ENCODE peak calls at places on chromosomes 6 and 20, in eight cellular contexts. One of them, this sample, is unnamed.

GRCh38 chr20:10242166-10242565 is 23.5 kb downstream of the SNAP25 start:
- DNase-seq in prostate gland: no peak
- DNase-seq in breast epithelium: no peak
- DNase-seq in A549: no peak
- DNase-seq in endothelial cell of umbilical vein: no peak
- DNase-seq in stomach: no peak
- DNase-seq in suprapubic skin: no peak
- DNase-seq in lower leg skin: no peak
- DNase-seq in this sample: no peak

GRCh38 chr20:2285193-2285592 is 10.6 kb upstream of the TGM3 start:
- DNase-seq in stomach: no peak
- DNase-seq in prostate gland: no peak
- DNase-seq in suprapubic skin: no peak
- DNase-seq in A549: no peak
- DNase-seq in endothelial cell of umbilical vein: peak; percentile 14
- DNase-seq in lower leg skin: no peak
- DNase-seq in breast epithelium: no peak
- DNase-seq in this sample: no peak

GRCh38 chr6:159038914-159039884 is 5.6 kb downstream of the TAGAP start:
- DNase-seq in breast epithelium: no peak
- DNase-seq in prostate gland: no peak
- DNase-seq in lower leg skin: no peak
- DNase-seq in suprapubic skin: no peak
- DNase-seq in A549: no peak
- DNase-seq in stomach: no peak
- DNase-seq in endothelial cell of umbilical vein: no peak
- DNase-seq in this sample: peak; percentile 98

GRCh38 chr6:131867744-131868143 is 59.9 kb downstream of the ENPP1 start:
- DNase-seq in suprapubic skin: no peak
- DNase-seq in endothelial cell of umbilical vein: no peak
- DNase-seq in A549: no peak
- DNase-seq in prostate gland: no peak
- DNase-seq in lower leg skin: no peak
- DNase-seq in breast epithelium: no peak
- DNase-seq in stomach: no peak
- DNase-seq in this sample: no peak

GRCh38 chr6:166244353-166245045 is 63.7 kb downstream of the PRR18 start:
- DNase-seq in prostate gland: no peak
- DNase-seq in stomach: no peak
- DNase-seq in A549: no peak
- DNase-seq in lower leg skin: no peak
- DNase-seq in suprapubic skin: no peak
- DNase-seq in endothelial cell of umbilical vein: no peak
- DNase-seq in breast epithelium: no peak
- DNase-seq in this sample: peak; percentile 40

GRCh38 chr6:53691667-53692133 is 26.1 kb upstream of the KLHL31 start:
- DNase-seq in prostate gland: no peak
- DNase-seq in endothelial cell of umbilical vein: no peak
- DNase-seq in lower leg skin: no peak
- DNase-seq in A549: no peak
- DNase-seq in stomach: no peak
- DNase-seq in breast epithelium: no peak
- DNase-seq in suprapubic skin: no peak
- DNase-seq in this sample: no peak

GRCh38 chr20:24211972-24212371 is 223.4 kb upstream of the GGTLC1 start:
- DNase-seq in lower leg skin: no peak
- DNase-seq in stomach: no peak
- DNase-seq in breast epithelium: no peak
- DNase-seq in endothelial cell of umbilical vein: no peak
- DNase-seq in prostate gland: no peak
- DNase-seq in A549: no peak
- DNase-seq in suprapubic skin: no peak
- DNase-seq in this sample: no peak

GRCh38 chr20:41169184-41169690 is 31.9 kb downstream of the PLCG1 start:
- DNase-seq in stomach: no peak
- DNase-seq in lower leg skin: no peak
- DNase-seq in suprapubic skin: no peak
- DNase-seq in A549: no peak
- DNase-seq in breast epithelium: peak; percentile 17
- DNase-seq in endothelial cell of umbilical vein: no peak
- DNase-seq in prostate gland: no peak
- DNase-seq in this sample: no peak

GRCh38 chr6:12001004-12001705 is 11.0 kb upstream of the HIVEP1 start:
- DNase-seq in A549: no peak
- DNase-seq in prostate gland: no peak
- DNase-seq in stomach: no peak
- DNase-seq in breast epithelium: no peak
- DNase-seq in endothelial cell of umbilical vein: no peak
- DNase-seq in suprapubic skin: no peak
- DNase-seq in lower leg skin: peak; percentile 62
- DNase-seq in this sample: no peak

GRCh38 chr6:10417681-10418104 is 2.8 kb upstream of the TFAP2A start:
- DNase-seq in lower leg skin: no peak
- DNase-seq in stomach: no peak
- DNase-seq in breast epithelium: no peak
- DNase-seq in endothelial cell of umbilical vein: no peak
- DNase-seq in A549: no peak
- DNase-seq in suprapubic skin: no peak
- DNase-seq in prostate gland: no peak
- DNase-seq in this sample: peak; percentile 44

GRCh38 chr20:38152175-38153010 is 12.7 kb downstream of the TGM2 start:
- DNase-seq in stomach: peak; percentile 79
- DNase-seq in endothelial cell of umbilical vein: peak; percentile 97
- DNase-seq in breast epithelium: no peak
- DNase-seq in prostate gland: peak; percentile 43
- DNase-seq in suprapubic skin: peak; percentile 86
- DNase-seq in lower leg skin: peak; percentile 53
- DNase-seq in A549: peak; percentile 74
- DNase-seq in this sample: peak; percentile 19

GRCh38 chr6:167941822-167942221 is 55.6 kb upstream of the KIF25 start:
- DNase-seq in suprapubic skin: no peak
- DNase-seq in lower leg skin: no peak
- DNase-seq in breast epithelium: no peak
- DNase-seq in endothelial cell of umbilical vein: no peak
- DNase-seq in A549: no peak
- DNase-seq in stomach: no peak
- DNase-seq in prostate gland: no peak
- DNase-seq in this sample: no peak

GRCh38 chr6:21462519-21462852 is 131.1 kb upstream of the SOX4 start:
- DNase-seq in breast epithelium: no peak
- DNase-seq in lower leg skin: no peak
- DNase-seq in endothelial cell of umbilical vein: no peak
- DNase-seq in A549: no peak
- DNase-seq in stomach: no peak
- DNase-seq in suprapubic skin: no peak
- DNase-seq in prostate gland: peak; percentile 44
- DNase-seq in this sample: no peak

GRCh38 chr20:17227199-17227535 is 327 bp downstream of the PCSK2 start:
- DNase-seq in suprapubic skin: no peak
- DNase-seq in A549: no peak
- DNase-seq in endothelial cell of umbilical vein: no peak
- DNase-seq in prostate gland: no peak
- DNase-seq in stomach: no peak
- DNase-seq in lower leg skin: no peak
- DNase-seq in breast epithelium: no peak
- DNase-seq in this sample: no peak

GRCh38 chr20:5070570-5070969 is 49.2 kb downstream of the PCNA start:
- DNase-seq in endothelial cell of umbilical vein: no peak
- DNase-seq in suprapubic skin: no peak
- DNase-seq in stomach: no peak
- DNase-seq in breast epithelium: no peak
- DNase-seq in lower leg skin: no peak
- DNase-seq in A549: no peak
- DNase-seq in prostate gland: no peak
- DNase-seq in this sample: no peak

GRCh38 chr6:22613695-22614094 is 44.3 kb downstream of the HDGFL1 start:
- DNase-seq in prostate gland: no peak
- DNase-seq in endothelial cell of umbilical vein: peak; percentile 96
- DNase-seq in stomach: no peak
- DNase-seq in A549: no peak
- DNase-seq in lower leg skin: no peak
- DNase-seq in breast epithelium: no peak
- DNase-seq in suprapubic skin: no peak
- DNase-seq in this sample: no peak

GRCh38 chr20:49278817-49279676 is 1.2 kb upstream of the ZNFX1 start:
- DNase-seq in stomach: no peak
- DNase-seq in prostate gland: no peak
- DNase-seq in endothelial cell of umbilical vein: no peak
- DNase-seq in lower leg skin: peak; percentile 31
- DNase-seq in breast epithelium: no peak
- DNase-seq in A549: peak; percentile 54
- DNase-seq in suprapubic skin: no peak
- DNase-seq in this sample: peak; percentile 56

GRCh38 chr20:49276895-49277785 is 717 bp downstream of the ZNFX1 start:
- DNase-seq in A549: no peak
- DNase-seq in stomach: no peak
- DNase-seq in lower leg skin: peak; percentile 32
- DNase-seq in prostate gland: peak; percentile 38
- DNase-seq in breast epithelium: peak; percentile 56
- DNase-seq in endothelial cell of umbilical vein: no peak
- DNase-seq in suprapubic skin: peak; percentile 82
- DNase-seq in this sample: peak; percentile 48

GRCh38 chr20:49276201-49276894 is 1.5 kb downstream of the ZNFX1 start:
- DNase-seq in endothelial cell of umbilical vein: peak; percentile 80
- DNase-seq in lower leg skin: no peak
- DNase-seq in suprapubic skin: no peak
- DNase-seq in prostate gland: no peak
- DNase-seq in breast epithelium: no peak
- DNase-seq in A549: no peak
- DNase-seq in stomach: no peak
- DNase-seq in this sample: peak; percentile 84

GRCh38 chr20:49278036-49278816 is at the start of gene ZNFX1:
- DNase-seq in prostate gland: peak; percentile 99
- DNase-seq in A549: peak; percentile 98
- DNase-seq in suprapubic skin: peak; percentile 99
- DNase-seq in endothelial cell of umbilical vein: peak; percentile 98
- DNase-seq in stomach: peak; percentile 99
- DNase-seq in breast epithelium: peak; percentile 99
- DNase-seq in lower leg skin: peak; percentile 99
- DNase-seq in this sample: peak; percentile 99

DNA sequence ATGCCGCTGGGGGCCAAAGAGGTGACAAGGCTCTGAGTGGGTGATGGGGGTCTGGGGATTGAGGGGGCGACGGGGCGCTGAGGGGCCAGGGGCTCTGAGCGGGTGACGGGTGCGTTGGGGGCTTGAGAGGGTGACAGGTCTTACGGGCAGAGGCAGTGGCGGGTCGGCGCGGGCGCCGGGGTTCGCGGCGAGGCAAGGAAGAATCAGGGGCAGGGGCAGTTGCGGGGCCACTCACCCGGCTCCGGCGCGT is 146 bp downstream of the ZNFX1 start:
- DNase-seq in prostate gland: no peak
- DNase-seq in endothelial cell of umbilical vein: no peak
- DNase-seq in lower leg skin: no peak
- DNase-seq in breast epithelium: no peak
- DNase-seq in A549: no peak
- DNase-seq in stomach: no peak
- DNase-seq in suprapubic skin: no peak
- DNase-seq in this sample: no peak
- TF ChIP-seq POLR2A in prostate gland: no peak
- TF ChIP-seq POLR2A in endothelial cell of umbilical vein: no peak
- TF ChIP-seq POLR2A in lower leg skin: no peak
- TF ChIP-seq POLR2A in breast epithelium: peak; percentile 86
- TF ChIP-seq POLR2A in A549: no peak
- TF ChIP-seq POLR2A in stomach: peak; percentile 49
- TF ChIP-seq POLR2A in suprapubic skin: no peak
- TF ChIP-seq POLR2A in this sample: no peak

DNA sequence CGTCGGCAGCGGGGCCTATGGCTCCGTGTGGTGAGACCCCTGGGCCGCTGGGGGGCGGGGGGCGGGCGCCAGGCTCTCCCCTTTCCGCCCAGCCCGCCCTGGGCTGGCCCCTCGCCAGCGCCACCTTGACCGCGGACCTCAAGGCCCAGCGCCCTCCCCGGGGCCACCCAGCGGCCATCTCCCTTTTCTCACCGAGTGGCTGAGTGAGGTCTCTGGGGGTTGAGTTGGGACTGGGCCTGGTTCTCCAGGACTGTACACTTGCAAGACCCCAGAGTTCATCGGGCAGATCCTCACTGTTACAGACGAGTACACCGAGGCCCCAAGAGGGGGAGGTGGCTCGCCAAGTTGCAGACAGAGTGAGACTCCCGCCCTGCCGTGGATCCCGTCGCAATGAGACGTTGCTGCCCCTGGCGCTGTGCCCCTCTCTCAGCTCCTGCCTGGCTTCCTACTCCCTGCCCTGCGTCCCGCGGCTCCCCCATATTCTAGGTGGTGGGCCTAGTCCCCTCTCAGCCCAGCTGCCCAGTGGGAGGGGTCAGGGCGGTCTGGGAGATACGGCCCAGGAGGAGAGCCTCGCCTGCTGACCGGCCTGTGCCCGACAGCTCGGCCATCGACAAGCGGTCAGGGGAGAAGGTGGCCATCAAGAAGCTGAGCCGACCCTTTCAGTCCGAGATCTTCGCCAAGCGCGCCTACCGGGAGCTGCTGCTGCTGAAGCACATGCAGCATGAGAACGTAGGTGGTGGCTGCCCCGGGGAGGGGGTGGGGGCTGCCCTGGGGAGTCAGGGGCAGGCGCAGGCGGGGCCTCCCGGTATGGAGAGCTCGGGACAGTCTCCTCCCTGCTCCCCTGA is 581 bp downstream of the MAPK13 start:
- DNase-seq in suprapubic skin: no peak
- DNase-seq in prostate gland: peak; percentile 27
- DNase-seq in breast epithelium: peak; percentile 71
- DNase-seq in endothelial cell of umbilical vein: no peak
- DNase-seq in stomach: peak; percentile 74
- DNase-seq in lower leg skin: no peak
- DNase-seq in A549: no peak
- DNase-seq in this sample: no peak
- TF ChIP-seq POLR2A in suprapubic skin: no peak
- TF ChIP-seq POLR2A in prostate gland: no peak
- TF ChIP-seq POLR2A in breast epithelium: no peak
- TF ChIP-seq POLR2A in endothelial cell of umbilical vein: no peak
- TF ChIP-seq POLR2A in stomach: no peak
- TF ChIP-seq POLR2A in lower leg skin: no peak
- TF ChIP-seq POLR2A in A549: no peak
- TF ChIP-seq POLR2A in this sample: no peak

GRCh38 chr20:50929299-50930138 is 1.7 kb downstream of the ADNP start:
- DNase-seq in lower leg skin: peak; percentile 88
- DNase-seq in breast epithelium: peak; percentile 82
- DNase-seq in suprapubic skin: peak; percentile 95
- DNase-seq in endothelial cell of umbilical vein: peak; percentile 92
- DNase-seq in stomach: peak; percentile 91
- DNase-seq in prostate gland: peak; percentile 91
- DNase-seq in A549: peak; percentile 98
- DNase-seq in this sample: peak; percentile 97
- TF ChIP-seq POLR2A in lower leg skin: no peak
- TF ChIP-seq POLR2A in breast epithelium: no peak
- TF ChIP-seq POLR2A in suprapubic skin: no peak
- TF ChIP-seq POLR2A in endothelial cell of umbilical vein: peak; percentile 15
- TF ChIP-seq POLR2A in stomach: no peak
- TF ChIP-seq POLR2A in prostate gland: no peak
- TF ChIP-seq POLR2A in A549: no peak
- TF ChIP-seq POLR2A in this sample: peak; percentile 14

GRCh38 chr20:63979549-63980316 is at the start of gene SAMD10:
- DNase-seq in lower leg skin: no peak
- DNase-seq in breast epithelium: no peak
- DNase-seq in stomach: peak; percentile 56
- DNase-seq in endothelial cell of umbilical vein: peak; percentile 35
- DNase-seq in suprapubic skin: no peak
- DNase-seq in A549: no peak
- DNase-seq in prostate gland: no peak
- DNase-seq in this sample: peak; percentile 93
- TF ChIP-seq POLR2A in lower leg skin: no peak
- TF ChIP-seq POLR2A in breast epithelium: no peak
- TF ChIP-seq POLR2A in stomach: no peak
- TF ChIP-seq POLR2A in endothelial cell of umbilical vein: no peak
- TF ChIP-seq POLR2A in suprapubic skin: no peak
- TF ChIP-seq POLR2A in A549: no peak
- TF ChIP-seq POLR2A in prostate gland: no peak
- TF ChIP-seq POLR2A in this sample: peak; percentile 68